ENCODE peak calls at places on chromosomes 5 and 9, in ten cellular contexts. One of them, this sample, is unnamed.
A peak's percentile ranks its signal among the peaks of the same experiment; 100 is the strongest.

GRCh38 chr9:125841444-125841843 is 94.3 kb downstream of the PBX3 start:
- ATAC-seq in left ventricle myocardium superior: peak; percentile 60
- ATAC-seq in right cardiac atrium: no peak
- ATAC-seq in activated B cell treated with CpG ODN at 0.5 μM for 24 hours: peak; percentile 57
- ATAC-seq in stimulated activated naive CD8-positive, alpha-beta T cell treated with anti-CD3 and anti-CD28 coated beads, Interleukin-15, Interleukin-2, amounts not matched to agents 100 U/mL and 50 U/mL, for 24 hours: no peak
- ATAC-seq in memory B cell: no peak
- ATAC-seq in naive thymus-derived CD8-positive, alpha-beta T cell: no peak
- ATAC-seq in activated T-cell treated with anti-CD3 and anti-CD28 coated beads, Interleukin-2, amount 50 U/mL, for 72 hours: no peak
- ATAC-seq in RWPE2: no peak
- ATAC-seq in mucosa of descending colon: no peak
- ATAC-seq in this sample: no peak

GRCh38 chr5:54443264-54443663 is 12.2 kb upstream of the HSPB3 start:
- ATAC-seq in left ventricle myocardium superior: no peak
- ATAC-seq in right cardiac atrium: no peak
- ATAC-seq in activated B cell treated with CpG ODN at 0.5 μM for 24 hours: no peak
- ATAC-seq in stimulated activated naive CD8-positive, alpha-beta T cell treated with anti-CD3 and anti-CD28 coated beads, Interleukin-15, Interleukin-2, amounts not matched to agents 100 U/mL and 50 U/mL, for 24 hours: no peak
- ATAC-seq in memory B cell: no peak
- ATAC-seq in naive thymus-derived CD8-positive, alpha-beta T cell: no peak
- ATAC-seq in activated T-cell treated with anti-CD3 and anti-CD28 coated beads, Interleukin-2, amount 50 U/mL, for 72 hours: no peak
- ATAC-seq in RWPE2: no peak
- ATAC-seq in mucosa of descending colon: no peak
- ATAC-seq in this sample: no peak

GRCh38 chr5:170307575-170308465 is 10.2 kb upstream of the LCP2 start:
- ATAC-seq in left ventricle myocardium superior: peak; percentile 92
- ATAC-seq in right cardiac atrium: peak; percentile 95
- ATAC-seq in activated B cell treated with CpG ODN at 0.5 μM for 24 hours: no peak
- ATAC-seq in stimulated activated naive CD8-positive, alpha-beta T cell treated with anti-CD3 and anti-CD28 coated beads, Interleukin-15, Interleukin-2, amounts not matched to agents 100 U/mL and 50 U/mL, for 24 hours: no peak
- ATAC-seq in memory B cell: no peak
- ATAC-seq in naive thymus-derived CD8-positive, alpha-beta T cell: no peak
- ATAC-seq in activated T-cell treated with anti-CD3 and anti-CD28 coated beads, Interleukin-2, amount 50 U/mL, for 72 hours: no peak
- ATAC-seq in RWPE2: peak; percentile 91
- ATAC-seq in mucosa of descending colon: peak; percentile 72
- ATAC-seq in this sample: no peak

GRCh38 chr5:56060276-56061110 is 65.7 kb upstream of the IL6ST start:
- ATAC-seq in left ventricle myocardium superior: no peak
- ATAC-seq in right cardiac atrium: no peak
- ATAC-seq in activated B cell treated with CpG ODN at 0.5 μM for 24 hours: no peak
- ATAC-seq in stimulated activated naive CD8-positive, alpha-beta T cell treated with anti-CD3 and anti-CD28 coated beads, Interleukin-15, Interleukin-2, amounts not matched to agents 100 U/mL and 50 U/mL, for 24 hours: peak; percentile 38
- ATAC-seq in memory B cell: no peak
- ATAC-seq in naive thymus-derived CD8-positive, alpha-beta T cell: peak; percentile 41
- ATAC-seq in activated T-cell treated with anti-CD3 and anti-CD28 coated beads, Interleukin-2, amount 50 U/mL, for 72 hours: peak; percentile 60
- ATAC-seq in RWPE2: no peak
- ATAC-seq in mucosa of descending colon: no peak
- ATAC-seq in this sample: peak; percentile 38

GRCh38 chr5:177382423-177383029 is 1.7 kb upstream of the SLC34A1 start:
- ATAC-seq in left ventricle myocardium superior: peak; percentile 84
- ATAC-seq in right cardiac atrium: peak; percentile 33
- ATAC-seq in activated B cell treated with CpG ODN at 0.5 μM for 24 hours: no peak
- ATAC-seq in stimulated activated naive CD8-positive, alpha-beta T cell treated with anti-CD3 and anti-CD28 coated beads, Interleukin-15, Interleukin-2, amounts not matched to agents 100 U/mL and 50 U/mL, for 24 hours: no peak
- ATAC-seq in memory B cell: peak; percentile 37
- ATAC-seq in naive thymus-derived CD8-positive, alpha-beta T cell: peak; percentile 97
- ATAC-seq in activated T-cell treated with anti-CD3 and anti-CD28 coated beads, Interleukin-2, amount 50 U/mL, for 72 hours: no peak
- ATAC-seq in RWPE2: peak; percentile 15
- ATAC-seq in mucosa of descending colon: peak; percentile 54
- ATAC-seq in this sample: no peak

GRCh38 chr5:61342066-61342465 is 10.0 kb downstream of the ZSWIM6 start:
- ATAC-seq in left ventricle myocardium superior: no peak
- ATAC-seq in right cardiac atrium: peak; percentile 23
- ATAC-seq in activated B cell treated with CpG ODN at 0.5 μM for 24 hours: no peak
- ATAC-seq in stimulated activated naive CD8-positive, alpha-beta T cell treated with anti-CD3 and anti-CD28 coated beads, Interleukin-15, Interleukin-2, amounts not matched to agents 100 U/mL and 50 U/mL, for 24 hours: peak; percentile 78
- ATAC-seq in memory B cell: no peak
- ATAC-seq in naive thymus-derived CD8-positive, alpha-beta T cell: no peak
- ATAC-seq in activated T-cell treated with anti-CD3 and anti-CD28 coated beads, Interleukin-2, amount 50 U/mL, for 72 hours: peak; percentile 17
- ATAC-seq in RWPE2: peak; percentile 84
- ATAC-seq in mucosa of descending colon: peak; percentile 56
- ATAC-seq in this sample: peak; percentile 98

GRCh38 chr9:134243778-134244467 is 79.6 kb upstream of the RNU6ATAC start:
- ATAC-seq in left ventricle myocardium superior: peak; percentile 45
- ATAC-seq in right cardiac atrium: peak; percentile 53
- ATAC-seq in activated B cell treated with CpG ODN at 0.5 μM for 24 hours: peak; percentile 97
- ATAC-seq in stimulated activated naive CD8-positive, alpha-beta T cell treated with anti-CD3 and anti-CD28 coated beads, Interleukin-15, Interleukin-2, amounts not matched to agents 100 U/mL and 50 U/mL, for 24 hours: peak; percentile 68
- ATAC-seq in memory B cell: peak; percentile 98
- ATAC-seq in naive thymus-derived CD8-positive, alpha-beta T cell: peak; percentile 99
- ATAC-seq in activated T-cell treated with anti-CD3 and anti-CD28 coated beads, Interleukin-2, amount 50 U/mL, for 72 hours: peak; percentile 78
- ATAC-seq in RWPE2: no peak
- ATAC-seq in mucosa of descending colon: peak; percentile 70
- ATAC-seq in this sample: peak; percentile 83

GRCh38 chr5:126836778-126837177 is 59.8 kb downstream of the LMNB1 start:
- ATAC-seq in left ventricle myocardium superior: no peak
- ATAC-seq in right cardiac atrium: no peak
- ATAC-seq in activated B cell treated with CpG ODN at 0.5 μM for 24 hours: no peak
- ATAC-seq in stimulated activated naive CD8-positive, alpha-beta T cell treated with anti-CD3 and anti-CD28 coated beads, Interleukin-15, Interleukin-2, amounts not matched to agents 100 U/mL and 50 U/mL, for 24 hours: no peak
- ATAC-seq in memory B cell: no peak
- ATAC-seq in naive thymus-derived CD8-positive, alpha-beta T cell: no peak
- ATAC-seq in activated T-cell treated with anti-CD3 and anti-CD28 coated beads, Interleukin-2, amount 50 U/mL, for 72 hours: no peak
- ATAC-seq in RWPE2: no peak
- ATAC-seq in mucosa of descending colon: no peak
- ATAC-seq in this sample: no peak

GRCh38 chr5:133708451-133708850 is 96.1 kb upstream of the FSTL4 start:
- ATAC-seq in left ventricle myocardium superior: no peak
- ATAC-seq in right cardiac atrium: no peak
- ATAC-seq in activated B cell treated with CpG ODN at 0.5 μM for 24 hours: no peak
- ATAC-seq in stimulated activated naive CD8-positive, alpha-beta T cell treated with anti-CD3 and anti-CD28 coated beads, Interleukin-15, Interleukin-2, amounts not matched to agents 100 U/mL and 50 U/mL, for 24 hours: no peak
- ATAC-seq in memory B cell: no peak
- ATAC-seq in naive thymus-derived CD8-positive, alpha-beta T cell: no peak
- ATAC-seq in activated T-cell treated with anti-CD3 and anti-CD28 coated beads, Interleukin-2, amount 50 U/mL, for 72 hours: no peak
- ATAC-seq in RWPE2: no peak
- ATAC-seq in mucosa of descending colon: no peak
- ATAC-seq in this sample: no peak

GRCh38 chr9:4214506-4214905 is 85.4 kb downstream of the GLIS3 start:
- ATAC-seq in left ventricle myocardium superior: peak; percentile 83
- ATAC-seq in right cardiac atrium: peak; percentile 70
- ATAC-seq in activated B cell treated with CpG ODN at 0.5 μM for 24 hours: no peak
- ATAC-seq in stimulated activated naive CD8-positive, alpha-beta T cell treated with anti-CD3 and anti-CD28 coated beads, Interleukin-15, Interleukin-2, amounts not matched to agents 100 U/mL and 50 U/mL, for 24 hours: no peak
- ATAC-seq in memory B cell: no peak
- ATAC-seq in naive thymus-derived CD8-positive, alpha-beta T cell: no peak
- ATAC-seq in activated T-cell treated with anti-CD3 and anti-CD28 coated beads, Interleukin-2, amount 50 U/mL, for 72 hours: no peak
- ATAC-seq in RWPE2: no peak
- ATAC-seq in mucosa of descending colon: no peak
- ATAC-seq in this sample: no peak

GRCh38 chr5:91906494-91906893 is 523.4 kb upstream of the ARRDC3 start:
- ATAC-seq in left ventricle myocardium superior: no peak
- ATAC-seq in right cardiac atrium: no peak
- ATAC-seq in activated B cell treated with CpG ODN at 0.5 μM for 24 hours: no peak
- ATAC-seq in stimulated activated naive CD8-positive, alpha-beta T cell treated with anti-CD3 and anti-CD28 coated beads, Interleukin-15, Interleukin-2, amounts not matched to agents 100 U/mL and 50 U/mL, for 24 hours: no peak
- ATAC-seq in memory B cell: no peak
- ATAC-seq in naive thymus-derived CD8-positive, alpha-beta T cell: no peak
- ATAC-seq in activated T-cell treated with anti-CD3 and anti-CD28 coated beads, Interleukin-2, amount 50 U/mL, for 72 hours: no peak
- ATAC-seq in RWPE2: no peak
- ATAC-seq in mucosa of descending colon: no peak
- ATAC-seq in this sample: no peak

GRCh38 chr9:135403733-135404450 is 75.7 kb upstream of the PPP1R26 start:
- ATAC-seq in left ventricle myocardium superior: no peak
- ATAC-seq in right cardiac atrium: no peak
- ATAC-seq in activated B cell treated with CpG ODN at 0.5 μM for 24 hours: no peak
- ATAC-seq in stimulated activated naive CD8-positive, alpha-beta T cell treated with anti-CD3 and anti-CD28 coated beads, Interleukin-15, Interleukin-2, amounts not matched to agents 100 U/mL and 50 U/mL, for 24 hours: no peak
- ATAC-seq in memory B cell: no peak
- ATAC-seq in naive thymus-derived CD8-positive, alpha-beta T cell: no peak
- ATAC-seq in activated T-cell treated with anti-CD3 and anti-CD28 coated beads, Interleukin-2, amount 50 U/mL, for 72 hours: no peak
- ATAC-seq in RWPE2: no peak
- ATAC-seq in mucosa of descending colon: no peak
- ATAC-seq in this sample: no peak

GRCh38 chr5:8675182-8675581 is 806.2 kb downstream of the MTRR start:
- ATAC-seq in left ventricle myocardium superior: no peak
- ATAC-seq in right cardiac atrium: no peak
- ATAC-seq in activated B cell treated with CpG ODN at 0.5 μM for 24 hours: no peak
- ATAC-seq in stimulated activated naive CD8-positive, alpha-beta T cell treated with anti-CD3 and anti-CD28 coated beads, Interleukin-15, Interleukin-2, amounts not matched to agents 100 U/mL and 50 U/mL, for 24 hours: no peak
- ATAC-seq in memory B cell: no peak
- ATAC-seq in naive thymus-derived CD8-positive, alpha-beta T cell: no peak
- ATAC-seq in activated T-cell treated with anti-CD3 and anti-CD28 coated beads, Interleukin-2, amount 50 U/mL, for 72 hours: no peak
- ATAC-seq in RWPE2: no peak
- ATAC-seq in mucosa of descending colon: peak; percentile 65
- ATAC-seq in this sample: no peak

GRCh38 chr5:130402906-130403305 is 498.6 kb downstream of the CHSY3 start:
- ATAC-seq in left ventricle myocardium superior: no peak
- ATAC-seq in right cardiac atrium: no peak
- ATAC-seq in activated B cell treated with CpG ODN at 0.5 μM for 24 hours: no peak
- ATAC-seq in stimulated activated naive CD8-positive, alpha-beta T cell treated with anti-CD3 and anti-CD28 coated beads, Interleukin-15, Interleukin-2, amounts not matched to agents 100 U/mL and 50 U/mL, for 24 hours: no peak
- ATAC-seq in memory B cell: no peak
- ATAC-seq in naive thymus-derived CD8-positive, alpha-beta T cell: no peak
- ATAC-seq in activated T-cell treated with anti-CD3 and anti-CD28 coated beads, Interleukin-2, amount 50 U/mL, for 72 hours: no peak
- ATAC-seq in RWPE2: no peak
- ATAC-seq in mucosa of descending colon: no peak
- ATAC-seq in this sample: no peak

GRCh38 chr9:34158362-34158869 is 20.4 kb upstream of the UBAP1 start:
- ATAC-seq in left ventricle myocardium superior: no peak
- ATAC-seq in right cardiac atrium: no peak
- ATAC-seq in activated B cell treated with CpG ODN at 0.5 μM for 24 hours: no peak
- ATAC-seq in stimulated activated naive CD8-positive, alpha-beta T cell treated with anti-CD3 and anti-CD28 coated beads, Interleukin-15, Interleukin-2, amounts not matched to agents 100 U/mL and 50 U/mL, for 24 hours: no peak
- ATAC-seq in memory B cell: no peak
- ATAC-seq in naive thymus-derived CD8-positive, alpha-beta T cell: no peak
- ATAC-seq in activated T-cell treated with anti-CD3 and anti-CD28 coated beads, Interleukin-2, amount 50 U/mL, for 72 hours: no peak
- ATAC-seq in RWPE2: peak; percentile 91
- ATAC-seq in mucosa of descending colon: peak; percentile 59
- ATAC-seq in this sample: no peak

GRCh38 chr5:109246395-109246794 is 163.4 kb downstream of the PJA2 start:
- ATAC-seq in left ventricle myocardium superior: no peak
- ATAC-seq in right cardiac atrium: no peak
- ATAC-seq in activated B cell treated with CpG ODN at 0.5 μM for 24 hours: no peak
- ATAC-seq in stimulated activated naive CD8-positive, alpha-beta T cell treated with anti-CD3 and anti-CD28 coated beads, Interleukin-15, Interleukin-2, amounts not matched to agents 100 U/mL and 50 U/mL, for 24 hours: no peak
- ATAC-seq in memory B cell: no peak
- ATAC-seq in naive thymus-derived CD8-positive, alpha-beta T cell: no peak
- ATAC-seq in activated T-cell treated with anti-CD3 and anti-CD28 coated beads, Interleukin-2, amount 50 U/mL, for 72 hours: no peak
- ATAC-seq in RWPE2: no peak
- ATAC-seq in mucosa of descending colon: no peak
- ATAC-seq in this sample: no peak

GRCh38 chr9:138078846-138079245 is 201.3 kb downstream of the CACNA1B start:
- ATAC-seq in left ventricle myocardium superior: no peak
- ATAC-seq in right cardiac atrium: no peak
- ATAC-seq in activated B cell treated with CpG ODN at 0.5 μM for 24 hours: no peak
- ATAC-seq in stimulated activated naive CD8-positive, alpha-beta T cell treated with anti-CD3 and anti-CD28 coated beads, Interleukin-15, Interleukin-2, amounts not matched to agents 100 U/mL and 50 U/mL, for 24 hours: no peak
- ATAC-seq in memory B cell: no peak
- ATAC-seq in naive thymus-derived CD8-positive, alpha-beta T cell: no peak
- ATAC-seq in activated T-cell treated with anti-CD3 and anti-CD28 coated beads, Interleukin-2, amount 50 U/mL, for 72 hours: no peak
- ATAC-seq in RWPE2: no peak
- ATAC-seq in mucosa of descending colon: no peak
- ATAC-seq in this sample: no peak

GRCh38 chr5:145812877-145813276 is 22.3 kb downstream of the PRELID2 start:
- ATAC-seq in left ventricle myocardium superior: peak; percentile 25
- ATAC-seq in right cardiac atrium: no peak
- ATAC-seq in activated B cell treated with CpG ODN at 0.5 μM for 24 hours: no peak
- ATAC-seq in stimulated activated naive CD8-positive, alpha-beta T cell treated with anti-CD3 and anti-CD28 coated beads, Interleukin-15, Interleukin-2, amounts not matched to agents 100 U/mL and 50 U/mL, for 24 hours: no peak
- ATAC-seq in memory B cell: no peak
- ATAC-seq in naive thymus-derived CD8-positive, alpha-beta T cell: no peak
- ATAC-seq in activated T-cell treated with anti-CD3 and anti-CD28 coated beads, Interleukin-2, amount 50 U/mL, for 72 hours: no peak
- ATAC-seq in RWPE2: no peak
- ATAC-seq in mucosa of descending colon: no peak
- ATAC-seq in this sample: no peak

GRCh38 chr5:165502893-165503696 is 1997.7 kb downstream of the MAT2B start:
- ATAC-seq in left ventricle myocardium superior: no peak
- ATAC-seq in right cardiac atrium: peak; percentile 64
- ATAC-seq in activated B cell treated with CpG ODN at 0.5 μM for 24 hours: no peak
- ATAC-seq in stimulated activated naive CD8-positive, alpha-beta T cell treated with anti-CD3 and anti-CD28 coated beads, Interleukin-15, Interleukin-2, amounts not matched to agents 100 U/mL and 50 U/mL, for 24 hours: no peak
- ATAC-seq in memory B cell: no peak
- ATAC-seq in naive thymus-derived CD8-positive, alpha-beta T cell: no peak
- ATAC-seq in activated T-cell treated with anti-CD3 and anti-CD28 coated beads, Interleukin-2, amount 50 U/mL, for 72 hours: no peak
- ATAC-seq in RWPE2: peak; percentile 36
- ATAC-seq in mucosa of descending colon: peak; percentile 17
- ATAC-seq in this sample: no peak

GRCh38 chr5:139571966-139572365 is 10.8 kb downstream of the UBE2D2 start:
- ATAC-seq in left ventricle myocardium superior: peak; percentile 11
- ATAC-seq in right cardiac atrium: peak; percentile 52
- ATAC-seq in activated B cell treated with CpG ODN at 0.5 μM for 24 hours: no peak
- ATAC-seq in stimulated activated naive CD8-positive, alpha-beta T cell treated with anti-CD3 and anti-CD28 coated beads, Interleukin-15, Interleukin-2, amounts not matched to agents 100 U/mL and 50 U/mL, for 24 hours: no peak
- ATAC-seq in memory B cell: no peak
- ATAC-seq in naive thymus-derived CD8-positive, alpha-beta T cell: no peak
- ATAC-seq in activated T-cell treated with anti-CD3 and anti-CD28 coated beads, Interleukin-2, amount 50 U/mL, for 72 hours: no peak
- ATAC-seq in RWPE2: no peak
- ATAC-seq in mucosa of descending colon: no peak
- ATAC-seq in this sample: no peak

GRCh38 chr5:32254987-32255900 is 57.5 kb downstream of the MTMR12 start:
- ATAC-seq in left ventricle myocardium superior: peak; percentile 89
- ATAC-seq in right cardiac atrium: peak; percentile 75
- ATAC-seq in activated B cell treated with CpG ODN at 0.5 μM for 24 hours: no peak
- ATAC-seq in stimulated activated naive CD8-positive, alpha-beta T cell treated with anti-CD3 and anti-CD28 coated beads, Interleukin-15, Interleukin-2, amounts not matched to agents 100 U/mL and 50 U/mL, for 24 hours: no peak
- ATAC-seq in memory B cell: no peak
- ATAC-seq in naive thymus-derived CD8-positive, alpha-beta T cell: no peak
- ATAC-seq in activated T-cell treated with anti-CD3 and anti-CD28 coated beads, Interleukin-2, amount 50 U/mL, for 72 hours: no peak
- ATAC-seq in RWPE2: no peak
- ATAC-seq in mucosa of descending colon: no peak
- ATAC-seq in this sample: no peak

GRCh38 chr9:125409637-125410521 is 148.3 kb downstream of the GAPVD1 start:
- ATAC-seq in left ventricle myocardium superior: no peak
- ATAC-seq in right cardiac atrium: no peak
- ATAC-seq in activated B cell treated with CpG ODN at 0.5 μM for 24 hours: no peak
- ATAC-seq in stimulated activated naive CD8-positive, alpha-beta T cell treated with anti-CD3 and anti-CD28 coated beads, Interleukin-15, Interleukin-2, amounts not matched to agents 100 U/mL and 50 U/mL, for 24 hours: peak; percentile 53
- ATAC-seq in memory B cell: peak; percentile 23
- ATAC-seq in naive thymus-derived CD8-positive, alpha-beta T cell: peak; percentile 52
- ATAC-seq in activated T-cell treated with anti-CD3 and anti-CD28 coated beads, Interleukin-2, amount 50 U/mL, for 72 hours: peak; percentile 47
- ATAC-seq in RWPE2: peak; percentile 17
- ATAC-seq in mucosa of descending colon: peak; percentile 48
- ATAC-seq in this sample: peak; percentile 72

GRCh38 chr9:83011611-83012010 is 51.3 kb downstream of the RASEF start:
- ATAC-seq in left ventricle myocardium superior: no peak
- ATAC-seq in right cardiac atrium: no peak
- ATAC-seq in activated B cell treated with CpG ODN at 0.5 μM for 24 hours: no peak
- ATAC-seq in stimulated activated naive CD8-positive, alpha-beta T cell treated with anti-CD3 and anti-CD28 coated beads, Interleukin-15, Interleukin-2, amounts not matched to agents 100 U/mL and 50 U/mL, for 24 hours: no peak
- ATAC-seq in memory B cell: no peak
- ATAC-seq in naive thymus-derived CD8-positive, alpha-beta T cell: no peak
- ATAC-seq in activated T-cell treated with anti-CD3 and anti-CD28 coated beads, Interleukin-2, amount 50 U/mL, for 72 hours: no peak
- ATAC-seq in RWPE2: no peak
- ATAC-seq in mucosa of descending colon: no peak
- ATAC-seq in this sample: no peak

GRCh38 chr9:19660019-19660418 is 128.8 kb downstream of the SLC24A2 start:
- ATAC-seq in left ventricle myocardium superior: no peak
- ATAC-seq in right cardiac atrium: no peak
- ATAC-seq in activated B cell treated with CpG ODN at 0.5 μM for 24 hours: no peak
- ATAC-seq in stimulated activated naive CD8-positive, alpha-beta T cell treated with anti-CD3 and anti-CD28 coated beads, Interleukin-15, Interleukin-2, amounts not matched to agents 100 U/mL and 50 U/mL, for 24 hours: no peak
- ATAC-seq in memory B cell: no peak
- ATAC-seq in naive thymus-derived CD8-positive, alpha-beta T cell: no peak
- ATAC-seq in activated T-cell treated with anti-CD3 and anti-CD28 coated beads, Interleukin-2, amount 50 U/mL, for 72 hours: no peak
- ATAC-seq in RWPE2: peak; percentile 80
- ATAC-seq in mucosa of descending colon: no peak
- ATAC-seq in this sample: peak; percentile 37

GRCh38 chr9:125142560-125143376 is 560 bp downstream of the SCAI start:
- ATAC-seq in left ventricle myocardium superior: no peak
- ATAC-seq in right cardiac atrium: no peak
- ATAC-seq in activated B cell treated with CpG ODN at 0.5 μM for 24 hours: peak; percentile 15
- ATAC-seq in stimulated activated naive CD8-positive, alpha-beta T cell treated with anti-CD3 and anti-CD28 coated beads, Interleukin-15, Interleukin-2, amounts not matched to agents 100 U/mL and 50 U/mL, for 24 hours: no peak
- ATAC-seq in memory B cell: peak; percentile 4
- ATAC-seq in naive thymus-derived CD8-positive, alpha-beta T cell: peak; percentile 39
- ATAC-seq in activated T-cell treated with anti-CD3 and anti-CD28 coated beads, Interleukin-2, amount 50 U/mL, for 72 hours: peak; percentile 22
- ATAC-seq in RWPE2: no peak
- ATAC-seq in mucosa of descending colon: no peak
- ATAC-seq in this sample: no peak

GRCh38 chr5:15808577-15808976 is 308.6 kb downstream of the FBXL7 start:
- ATAC-seq in left ventricle myocardium superior: peak; percentile 84
- ATAC-seq in right cardiac atrium: peak; percentile 49
- ATAC-seq in activated B cell treated with CpG ODN at 0.5 μM for 24 hours: no peak
- ATAC-seq in stimulated activated naive CD8-positive, alpha-beta T cell treated with anti-CD3 and anti-CD28 coated beads, Interleukin-15, Interleukin-2, amounts not matched to agents 100 U/mL and 50 U/mL, for 24 hours: no peak
- ATAC-seq in memory B cell: no peak
- ATAC-seq in naive thymus-derived CD8-positive, alpha-beta T cell: no peak
- ATAC-seq in activated T-cell treated with anti-CD3 and anti-CD28 coated beads, Interleukin-2, amount 50 U/mL, for 72 hours: no peak
- ATAC-seq in RWPE2: no peak
- ATAC-seq in mucosa of descending colon: no peak
- ATAC-seq in this sample: no peak

GRCh38 chr9:105052346-105052745 is 124.4 kb upstream of the ABCA1 start:
- ATAC-seq in left ventricle myocardium superior: no peak
- ATAC-seq in right cardiac atrium: no peak
- ATAC-seq in activated B cell treated with CpG ODN at 0.5 μM for 24 hours: no peak
- ATAC-seq in stimulated activated naive CD8-positive, alpha-beta T cell treated with anti-CD3 and anti-CD28 coated beads, Interleukin-15, Interleukin-2, amounts not matched to agents 100 U/mL and 50 U/mL, for 24 hours: no peak
- ATAC-seq in memory B cell: no peak
- ATAC-seq in naive thymus-derived CD8-positive, alpha-beta T cell: no peak
- ATAC-seq in activated T-cell treated with anti-CD3 and anti-CD28 coated beads, Interleukin-2, amount 50 U/mL, for 72 hours: no peak
- ATAC-seq in RWPE2: no peak
- ATAC-seq in mucosa of descending colon: peak; percentile 24
- ATAC-seq in this sample: no peak

GRCh38 chr9:33426843-33427293 is 20.5 kb downstream of the AQP3 start:
- ATAC-seq in left ventricle myocardium superior: no peak
- ATAC-seq in right cardiac atrium: no peak
- ATAC-seq in activated B cell treated with CpG ODN at 0.5 μM for 24 hours: no peak
- ATAC-seq in stimulated activated naive CD8-positive, alpha-beta T cell treated with anti-CD3 and anti-CD28 coated beads, Interleukin-15, Interleukin-2, amounts not matched to agents 100 U/mL and 50 U/mL, for 24 hours: peak; percentile 61
- ATAC-seq in memory B cell: no peak
- ATAC-seq in naive thymus-derived CD8-positive, alpha-beta T cell: no peak
- ATAC-seq in activated T-cell treated with anti-CD3 and anti-CD28 coated beads, Interleukin-2, amount 50 U/mL, for 72 hours: peak; percentile 84
- ATAC-seq in RWPE2: peak; percentile 44
- ATAC-seq in mucosa of descending colon: no peak
- ATAC-seq in this sample: peak; percentile 88

This sample was measured in activated T-helper 17 cell treated with anti-CD3 and anti-CD28 coated beads, Interleukin-2, amount 50 U/mL, for 72 hours.